ENCODE peak calls at places on chromosomes 7 and 10, in seven cellular contexts. One of them, this sample, is unnamed.
A peak's percentile ranks its signal among the peaks of the same experiment; 100 is the strongest.

GRCh38 chr7:113179313-113179712 is 61.0 kb upstream of the SMIM30 start:
- DNase-seq in mucosa of gallbladder: no peak
- DNase-seq in DMS79: no peak
- DNase-seq in OCI-M1: no peak
- DNase-seq in Calu3: peak; percentile 26
- DNase-seq in activated CD8-positive, alpha-beta memory T cell treated with anti-CD3 and anti-CD28 coated beads for 48 hours: no peak
- DNase-seq in stomach: no peak
- DNase-seq in this sample: no peak

GRCh38 chr7:95642173-95642572 is 45.9 kb upstream of the PDK4 start:
- DNase-seq in mucosa of gallbladder: no peak
- DNase-seq in DMS79: no peak
- DNase-seq in OCI-M1: no peak
- DNase-seq in Calu3: no peak
- DNase-seq in activated CD8-positive, alpha-beta memory T cell treated with anti-CD3 and anti-CD28 coated beads for 48 hours: no peak
- DNase-seq in stomach: no peak
- DNase-seq in this sample: no peak

GRCh38 chr10:86439544-86439943 is 72.9 kb upstream of the GRID1 start:
- DNase-seq in mucosa of gallbladder: peak; percentile 72
- DNase-seq in DMS79: no peak
- DNase-seq in OCI-M1: peak; percentile 58
- DNase-seq in Calu3: peak; percentile 53
- DNase-seq in activated CD8-positive, alpha-beta memory T cell treated with anti-CD3 and anti-CD28 coated beads for 48 hours: no peak
- DNase-seq in stomach: peak; percentile 59
- DNase-seq in this sample: peak; percentile 85

GRCh38 chr7:73565675-73566342 is 8.3 kb upstream of the BCL7B start:
- DNase-seq in mucosa of gallbladder: no peak
- DNase-seq in DMS79: no peak
- DNase-seq in OCI-M1: peak; percentile 86
- DNase-seq in Calu3: no peak
- DNase-seq in activated CD8-positive, alpha-beta memory T cell treated with anti-CD3 and anti-CD28 coated beads for 48 hours: no peak
- DNase-seq in stomach: no peak
- DNase-seq in this sample: no peak

GRCh38 chr10:77609781-77610272 is 27.8 kb downstream of the KCNMA1 start:
- DNase-seq in mucosa of gallbladder: no peak
- DNase-seq in DMS79: no peak
- DNase-seq in OCI-M1: peak; percentile 19
- DNase-seq in Calu3: no peak
- DNase-seq in activated CD8-positive, alpha-beta memory T cell treated with anti-CD3 and anti-CD28 coated beads for 48 hours: no peak
- DNase-seq in stomach: no peak
- DNase-seq in this sample: no peak

GRCh38 chr7:43692582-43693373 is 36.5 kb downstream of the COA1 start:
- DNase-seq in mucosa of gallbladder: no peak
- DNase-seq in DMS79: no peak
- DNase-seq in OCI-M1: no peak
- DNase-seq in Calu3: no peak
- DNase-seq in activated CD8-positive, alpha-beta memory T cell treated with anti-CD3 and anti-CD28 coated beads for 48 hours: no peak
- DNase-seq in stomach: no peak
- DNase-seq in this sample: no peak

GRCh38 chr7:103113164-103113563 is 35.7 kb downstream of the NAPEPLD start:
- DNase-seq in mucosa of gallbladder: no peak
- DNase-seq in DMS79: no peak
- DNase-seq in OCI-M1: no peak
- DNase-seq in Calu3: peak; percentile 32
- DNase-seq in activated CD8-positive, alpha-beta memory T cell treated with anti-CD3 and anti-CD28 coated beads for 48 hours: no peak
- DNase-seq in stomach: no peak
- DNase-seq in this sample: no peak

GRCh38 chr10:3104251-3104918 is 37.0 kb downstream of the PFKP start:
- DNase-seq in mucosa of gallbladder: no peak
- DNase-seq in DMS79: no peak
- DNase-seq in OCI-M1: no peak
- DNase-seq in Calu3: no peak
- DNase-seq in activated CD8-positive, alpha-beta memory T cell treated with anti-CD3 and anti-CD28 coated beads for 48 hours: no peak
- DNase-seq in stomach: no peak
- DNase-seq in this sample: no peak

GRCh38 chr10:129344506-129344905 is 122.5 kb upstream of the MGMT start:
- DNase-seq in mucosa of gallbladder: no peak
- DNase-seq in DMS79: no peak
- DNase-seq in OCI-M1: no peak
- DNase-seq in Calu3: no peak
- DNase-seq in activated CD8-positive, alpha-beta memory T cell treated with anti-CD3 and anti-CD28 coated beads for 48 hours: no peak
- DNase-seq in stomach: no peak
- DNase-seq in this sample: no peak

GRCh38 chr7:76358053-76358477 is 726 bp downstream of the YWHAG start:
- DNase-seq in mucosa of gallbladder: peak; percentile 58
- DNase-seq in DMS79: peak; percentile 37
- DNase-seq in OCI-M1: peak; percentile 84
- DNase-seq in Calu3: peak; percentile 49
- DNase-seq in activated CD8-positive, alpha-beta memory T cell treated with anti-CD3 and anti-CD28 coated beads for 48 hours: no peak
- DNase-seq in stomach: peak; percentile 47
- DNase-seq in this sample: peak; percentile 62

GRCh38 chr10:118310822-118311221 is 31.3 kb downstream of the FAM204A start:
- DNase-seq in mucosa of gallbladder: no peak
- DNase-seq in DMS79: no peak
- DNase-seq in OCI-M1: no peak
- DNase-seq in Calu3: no peak
- DNase-seq in activated CD8-positive, alpha-beta memory T cell treated with anti-CD3 and anti-CD28 coated beads for 48 hours: no peak
- DNase-seq in stomach: no peak
- DNase-seq in this sample: no peak

GRCh38 chr7:144629598-144629997 is 206.3 kb downstream of the TPK1 start:
- DNase-seq in mucosa of gallbladder: no peak
- DNase-seq in DMS79: no peak
- DNase-seq in OCI-M1: no peak
- DNase-seq in Calu3: no peak
- DNase-seq in activated CD8-positive, alpha-beta memory T cell treated with anti-CD3 and anti-CD28 coated beads for 48 hours: no peak
- DNase-seq in stomach: no peak
- DNase-seq in this sample: no peak

GRCh38 chr10:49400365-49400764 is 4.5 kb upstream of the DRGX start:
- DNase-seq in mucosa of gallbladder: no peak
- DNase-seq in DMS79: no peak
- DNase-seq in OCI-M1: no peak
- DNase-seq in Calu3: no peak
- DNase-seq in activated CD8-positive, alpha-beta memory T cell treated with anti-CD3 and anti-CD28 coated beads for 48 hours: no peak
- DNase-seq in stomach: no peak
- DNase-seq in this sample: no peak

GRCh38 chr7:127732306-127732705 is 80.3 kb downstream of the SND1 start:
- DNase-seq in mucosa of gallbladder: no peak
- DNase-seq in DMS79: no peak
- DNase-seq in OCI-M1: no peak
- DNase-seq in Calu3: no peak
- DNase-seq in activated CD8-positive, alpha-beta memory T cell treated with anti-CD3 and anti-CD28 coated beads for 48 hours: no peak
- DNase-seq in stomach: no peak
- DNase-seq in this sample: no peak

This sample was measured in omental fat pad.